ENCODE peak calls at places on chromosome 14, in ten cellular contexts. X, D, T, E, I, A, J, C, W and M are unnamed samples.
A peak's percentile ranks its signal among the peaks of the same experiment; 100 is the strongest.

GRCh38 chr14:34219661-34220060 is 242.4 kb downstream of the SPTSSA start:
- DNase-seq in T (no peak), I (no peak), W (no peak), D (no peak), X (no peak), J (no peak), A (no peak), E (no peak), C (no peak), M (no peak)

GRCh38 chr14:45891417-45892080 is 638.5 kb upstream of the MIS18BP1 start:
- DNase-seq in J (no peak), X (peak; percentile 27), E (no peak), A (peak; percentile 73), C (peak; percentile 58), I (peak; percentile 54), D (no peak), W (peak; percentile 56), T (no peak), M (no peak)

GRCh38 chr14:93857500-93857899 is 69.2 kb upstream of the PRIMA1 start:
- DNase-seq in W (no peak), D (no peak), I (no peak), X (peak; percentile 30), T (no peak), J (no peak), E (no peak), A (no peak), C (peak; percentile 52), M (no peak)

GRCh38 chr14:35506927-35507326 is 27.0 kb upstream of the INSM2 start:
- DNase-seq in I (no peak), J (peak; percentile 3), C (no peak), X (no peak), T (peak; percentile 76), A (no peak), E (no peak), W (no peak), D (no peak), M (no peak)

GRCh38 chr14:63896278-63896720 is 43.5 kb downstream of the SYNE2 start:
- DNase-seq in T (peak; percentile 71), I (no peak), X (peak; percentile 79), J (no peak), E (no peak), D (no peak), C (no peak), W (peak; percentile 80), A (peak; percentile 67), M (no peak)

GRCh38 chr14:101781240-101782061 is 19.9 kb downstream of the PPP2R5C start:
- DNase-seq in X (no peak), I (peak; percentile 83), A (no peak), T (no peak), C (peak; percentile 25), J (peak; percentile 44), W (peak; percentile 64), E (no peak), D (no peak), M (no peak)

GRCh38 chr14:21026251-21026987 is 1.6 kb upstream of the NDRG2 start:
- DNase-seq in I (no peak), J (no peak), D (no peak), C (peak; percentile 42), E (peak; percentile 88), X (no peak), T (no peak), A (no peak), W (no peak), M (no peak)

GRCh38 chr14:74400328-74400727 is 25.7 kb downstream of the SYNDIG1L start:
- DNase-seq in T (no peak), C (peak; percentile 73), A (no peak), I (no peak), W (peak; percentile 42), D (no peak), X (no peak), E (no peak), J (no peak), M (no peak)

GRCh38 chr14:68390731-68391130 is 402.1 kb downstream of the ZFP36L1 start:
- DNase-seq in E (no peak), W (no peak), J (no peak), X (no peak), A (no peak), C (no peak), D (no peak), I (no peak), T (no peak), M (no peak)

GRCh38 chr14:65486856-65487255 is 74.3 kb downstream of the FUT8 start:
- DNase-seq in E (no peak), D (no peak), C (no peak), J (no peak), A (no peak), I (no peak), W (no peak), X (no peak), T (peak; percentile 42), M (no peak)

DNA sequence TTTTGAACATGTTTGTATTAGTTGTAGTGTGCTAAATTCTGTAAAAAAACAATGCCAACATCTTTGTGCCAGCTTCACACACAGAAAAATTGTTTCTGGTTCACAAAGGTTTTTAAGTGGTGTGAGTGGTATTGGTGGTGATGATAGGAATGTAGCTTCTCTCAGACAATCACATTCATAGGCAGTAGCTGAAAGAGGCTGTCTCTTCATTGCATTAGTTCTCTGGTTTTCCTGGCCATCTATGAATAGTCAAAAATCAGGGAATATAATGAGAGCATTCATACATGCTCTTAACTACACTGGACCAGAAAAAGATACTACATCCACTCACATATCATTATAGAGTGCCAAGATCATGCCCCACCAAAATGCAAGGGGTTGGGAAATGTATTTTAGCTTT is 433.5 kb downstream of the FLRT2 start:
- DNase-seq in C (no peak), J (no peak), X (no peak), E (no peak), I (no peak), A (no peak), W (no peak), T (no peak), D (no peak), M (no peak)
- H3K4me3 ChIP-seq in C (no peak overlapping the region), J (no peak overlapping the region), X (no peak overlapping the region), E (no peak overlapping the region), I (no peak overlapping the region), A (no peak overlapping the region), W (no peak overlapping the region), T (no peak overlapping the region), D (no peak overlapping the region), M (no peak overlapping the region)

DNA sequence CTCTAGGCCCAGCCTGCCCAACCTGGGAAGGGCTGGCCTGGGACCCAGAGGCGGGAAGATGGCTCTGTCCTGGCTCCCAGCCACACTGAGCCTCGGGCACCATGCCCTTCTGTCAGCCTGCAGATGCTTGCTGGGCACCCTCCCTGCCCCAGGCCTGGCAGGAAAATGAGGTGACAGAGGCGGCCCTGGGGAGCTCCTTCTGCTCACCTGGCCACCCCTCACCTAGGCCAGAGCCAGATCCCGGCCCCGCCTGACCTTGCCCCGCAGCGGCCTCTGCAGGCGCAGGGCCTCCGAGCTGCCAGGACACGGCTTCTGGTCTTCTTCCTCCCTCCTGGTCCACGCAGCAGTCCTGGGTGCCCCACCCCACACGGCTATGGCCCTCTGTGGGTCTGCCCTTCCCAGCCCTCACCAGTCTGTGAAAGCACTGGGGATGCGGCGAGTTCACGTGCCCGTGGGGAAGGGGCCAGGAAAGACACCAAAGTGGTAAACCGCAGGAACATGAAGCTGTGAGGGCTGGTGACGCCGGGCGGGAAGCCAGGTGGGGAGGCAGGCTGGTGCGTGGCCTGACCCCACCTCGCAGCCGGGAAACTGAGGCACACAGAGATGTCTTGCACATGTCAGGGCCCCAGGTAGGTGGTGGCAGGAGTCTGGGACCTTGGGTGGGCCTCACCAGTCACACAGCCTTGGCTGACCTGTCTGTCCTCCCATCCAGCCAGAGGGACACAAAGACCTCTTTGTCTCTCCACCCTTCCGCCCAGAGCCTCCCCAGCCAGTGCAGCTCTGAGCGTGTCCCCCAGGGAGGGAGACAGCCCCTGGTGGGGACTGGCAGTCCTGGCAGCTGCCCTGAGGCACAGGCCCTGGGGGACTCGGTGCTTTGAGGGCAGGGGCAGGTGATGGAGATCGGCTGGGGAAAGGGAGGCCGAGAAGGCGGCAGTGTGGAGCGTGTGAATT is 12.8 kb downstream of the BAG5 start:
- DNase-seq in A (no peak), T (no peak), E (peak; percentile 84), W (peak; percentile 70), X (no peak), I (peak; percentile 75), J (no peak), C (no peak), D (no peak), M (peak; percentile 72)
- H3K27ac ChIP-seq in A (peak overlapping the region; percentile 72), T (no peak overlapping the region), E (peak overlapping the region; percentile 94), W (no peak overlapping the region), X (peak overlapping the region; percentile 81), I (no peak overlapping the region), J (no peak overlapping the region), C (no peak overlapping the region), D (no peak overlapping the region), M (no peak overlapping the region)

GRCh38 chr14:99575043-99576023 is 28.7 kb downstream of the CCDC85C start:
- DNase-seq in D (no peak), T (peak; percentile 19), X (peak; percentile 69), W (peak; percentile 96), A (peak; percentile 91), I (peak; percentile 92), C (no peak), J (peak; percentile 10), E (no peak), M (no peak)
- H3K4me3 ChIP-seq in D (no peak overlapping the region), T (no peak overlapping the region), X (no peak overlapping the region), W (no peak overlapping the region), A (no peak overlapping the region), I (no peak overlapping the region), C (no peak overlapping the region), J (no peak overlapping the region), E (no peak overlapping the region), M (no peak overlapping the region)

GRCh38 chr14:86797075-86797351 is 1196.0 kb downstream of the GALC start:
- DNase-seq in E (no peak), A (no peak), J (no peak), D (no peak), X (no peak), T (no peak), W (no peak), I (no peak), C (no peak), M (no peak)

GRCh38 chr14:86802726-86803125 is 1190.3 kb downstream of the GALC start:
- DNase-seq in E (no peak), W (no peak), D (no peak), A (no peak), X (no peak), I (no peak), C (no peak), T (no peak), J (no peak), M (no peak)

GRCh38 chr14:86796221-86797074 is 1196.5 kb downstream of the GALC start:
- DNase-seq in T (peak; percentile 23), J (no peak), E (no peak), W (no peak), D (no peak), I (no peak), C (no peak), A (no peak), X (no peak), M (no peak)

GRCh38 chr14:86798330-86798729 is 1194.7 kb downstream of the GALC start:
- DNase-seq in C (no peak), T (peak; percentile 16), E (no peak), J (no peak), W (no peak), D (no peak), A (no peak), I (no peak), X (no peak), M (no peak)

DNA sequence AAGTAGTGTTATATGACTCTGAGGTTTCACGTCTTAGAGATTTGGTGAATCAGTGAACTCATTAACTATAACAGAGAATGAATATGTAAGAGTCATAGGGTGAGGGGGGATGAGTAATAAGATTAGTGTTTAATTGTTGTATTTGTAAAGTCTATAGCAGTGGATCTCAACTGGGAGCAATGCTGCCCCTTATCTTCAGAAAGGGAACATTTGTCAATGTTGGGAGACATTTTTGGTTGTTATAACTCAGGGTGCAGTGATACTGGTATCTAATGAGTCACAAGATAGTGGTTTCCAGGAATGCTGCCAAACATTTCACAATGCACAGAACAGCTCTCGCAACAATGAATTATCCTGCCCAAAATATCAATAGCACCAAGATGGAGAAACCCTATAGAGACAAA is 1193.7 kb downstream of the GALC start:
- DNase-seq in I (no peak), A (no peak), D (no peak), X (no peak), E (no peak), T (peak; percentile 98), C (no peak), W (peak; percentile 63), J (no peak), M (no peak)
- H3K27ac ChIP-seq in I (no peak overlapping the region), A (no peak overlapping the region), D (no peak overlapping the region), X (no peak overlapping the region), E (no peak overlapping the region), T (no peak overlapping the region), C (no peak overlapping the region), W (peak overlapping the region; percentile 35), J (no peak overlapping the region), M (no peak overlapping the region)